ENCODE peak calls at places on chromosome 22, in nine cellular contexts. One of them, this sample, is unnamed.

GRCh38 chr22:42811510-42811909 is 45.6 kb downstream of the ARFGAP3 start:
- DNase-seq in GM23338: no peak
- DNase-seq in vagina: no peak
- DNase-seq in HL-60: no peak
- DNase-seq in spleen: no peak
- DNase-seq in transverse colon: no peak
- DNase-seq in sigmoid colon: no peak
- DNase-seq in endothelial cell of umbilical vein: no peak
- DNase-seq in HCT116: no peak
- DNase-seq in this sample: no peak

GRCh38 chr22:28544431-28544868 is 135.2 kb downstream of the TTC28 start:
- DNase-seq in GM23338: no peak
- DNase-seq in vagina: no peak
- DNase-seq in HL-60: no peak
- DNase-seq in spleen: no peak
- DNase-seq in transverse colon: no peak
- DNase-seq in sigmoid colon: no peak
- DNase-seq in endothelial cell of umbilical vein: no peak
- DNase-seq in HCT116: no peak
- DNase-seq in this sample: no peak

GRCh38 chr22:48891688-48892380 is 935.8 kb downstream of the BRD1 start:
- DNase-seq in GM23338: no peak
- DNase-seq in vagina: no peak
- DNase-seq in HL-60: no peak
- DNase-seq in spleen: no peak
- DNase-seq in transverse colon: no peak
- DNase-seq in sigmoid colon: no peak
- DNase-seq in endothelial cell of umbilical vein: no peak
- DNase-seq in HCT116: no peak
- DNase-seq in this sample: no peak

GRCh38 chr22:43570531-43571144 is 158.8 kb downstream of the MPPED1 start:
- DNase-seq in GM23338: peak; percentile 21
- DNase-seq in vagina: no peak
- DNase-seq in HL-60: no peak
- DNase-seq in spleen: no peak
- DNase-seq in transverse colon: no peak
- DNase-seq in sigmoid colon: no peak
- DNase-seq in endothelial cell of umbilical vein: no peak
- DNase-seq in HCT116: no peak
- DNase-seq in this sample: no peak

GRCh38 chr22:50086526-50086925 is 1.3 kb upstream of the MLC1 start:
- DNase-seq in GM23338: no peak
- DNase-seq in vagina: peak; percentile 86
- DNase-seq in HL-60: no peak
- DNase-seq in spleen: no peak
- DNase-seq in transverse colon: no peak
- DNase-seq in sigmoid colon: no peak
- DNase-seq in endothelial cell of umbilical vein: no peak
- DNase-seq in HCT116: no peak
- DNase-seq in this sample: no peak

GRCh38 chr22:44947029-44947428 is 62.8 kb downstream of the PHF21B start:
- DNase-seq in GM23338: no peak
- DNase-seq in vagina: no peak
- DNase-seq in HL-60: no peak
- DNase-seq in spleen: no peak
- DNase-seq in transverse colon: no peak
- DNase-seq in sigmoid colon: no peak
- DNase-seq in endothelial cell of umbilical vein: no peak
- DNase-seq in HCT116: no peak
- DNase-seq in this sample: no peak

GRCh38 chr22:49954991-49955580 is 5.5 kb upstream of the PIM3 start:
- DNase-seq in GM23338: no peak
- DNase-seq in vagina: no peak
- DNase-seq in HL-60: no peak
- DNase-seq in spleen: peak; percentile 75
- DNase-seq in transverse colon: no peak
- DNase-seq in sigmoid colon: peak; percentile 53
- DNase-seq in endothelial cell of umbilical vein: no peak
- DNase-seq in HCT116: no peak
- DNase-seq in this sample: no peak

GRCh38 chr22:35140879-35141745 is 75.2 kb downstream of the ISX start:
- DNase-seq in GM23338: peak; percentile 90
- DNase-seq in vagina: no peak
- DNase-seq in HL-60: no peak
- DNase-seq in spleen: peak; percentile 50
- DNase-seq in transverse colon: peak; percentile 79
- DNase-seq in sigmoid colon: no peak
- DNase-seq in endothelial cell of umbilical vein: no peak
- DNase-seq in HCT116: no peak
- DNase-seq in this sample: no peak

GRCh38 chr22:39734866-39735265 is 158.7 kb downstream of the ENTHD1 start:
- DNase-seq in GM23338: no peak
- DNase-seq in vagina: peak; percentile 47
- DNase-seq in HL-60: no peak
- DNase-seq in spleen: no peak
- DNase-seq in transverse colon: no peak
- DNase-seq in sigmoid colon: no peak
- DNase-seq in endothelial cell of umbilical vein: no peak
- DNase-seq in HCT116: no peak
- DNase-seq in this sample: no peak

GRCh38 chr22:29524440-29525191 is 28.9 kb downstream of the THOC5 start:
- DNase-seq in GM23338: peak; percentile 63
- DNase-seq in vagina: no peak
- DNase-seq in HL-60: peak; percentile 38
- DNase-seq in spleen: peak; percentile 75
- DNase-seq in transverse colon: peak; percentile 22
- DNase-seq in sigmoid colon: no peak
- DNase-seq in endothelial cell of umbilical vein: peak; percentile 10
- DNase-seq in HCT116: no peak
- DNase-seq in this sample: peak; percentile 57

GRCh38 chr22:23399367-23400285 is 180.5 kb downstream of the IGLL1 start:
- DNase-seq in GM23338: no peak
- DNase-seq in vagina: no peak
- DNase-seq in HL-60: no peak
- DNase-seq in spleen: peak; percentile 78
- DNase-seq in transverse colon: no peak
- DNase-seq in sigmoid colon: peak; percentile 60
- DNase-seq in endothelial cell of umbilical vein: no peak
- DNase-seq in HCT116: no peak
- DNase-seq in this sample: no peak

GRCh38 chr22:47391169-47392053 is 629.0 kb downstream of the TBC1D22A start:
- DNase-seq in GM23338: no peak
- DNase-seq in vagina: no peak
- DNase-seq in HL-60: no peak
- DNase-seq in spleen: peak; percentile 53
- DNase-seq in transverse colon: no peak
- DNase-seq in sigmoid colon: peak; percentile 57
- DNase-seq in endothelial cell of umbilical vein: no peak
- DNase-seq in HCT116: no peak
- DNase-seq in this sample: no peak

GRCh38 chr22:26364066-26365015 is 64.7 kb upstream of the ASPHD2 start:
- DNase-seq in GM23338: peak; percentile 96
- DNase-seq in vagina: no peak
- DNase-seq in HL-60: peak; percentile 73
- DNase-seq in spleen: no peak
- DNase-seq in transverse colon: peak; percentile 54
- DNase-seq in sigmoid colon: no peak
- DNase-seq in endothelial cell of umbilical vein: peak; percentile 75
- DNase-seq in HCT116: peak; percentile 79
- DNase-seq in this sample: peak; percentile 25

GRCh38 chr22:28799834-28800307 is 498 bp downstream of the XBP1 start:
- DNase-seq in GM23338: peak; percentile 60
- DNase-seq in vagina: no peak
- DNase-seq in HL-60: no peak
- DNase-seq in spleen: peak; percentile 92
- DNase-seq in transverse colon: peak; percentile 73
- DNase-seq in sigmoid colon: peak; percentile 85
- DNase-seq in endothelial cell of umbilical vein: peak; percentile 68
- DNase-seq in HCT116: no peak
- DNase-seq in this sample: no peak

GRCh38 chr22:27985323-27986275 is 66.5 kb upstream of the PITPNB start:
- DNase-seq in GM23338: no peak
- DNase-seq in vagina: peak; percentile 64
- DNase-seq in HL-60: no peak
- DNase-seq in spleen: no peak
- DNase-seq in transverse colon: no peak
- DNase-seq in sigmoid colon: peak; percentile 21
- DNase-seq in endothelial cell of umbilical vein: no peak
- DNase-seq in HCT116: no peak
- DNase-seq in this sample: no peak

GRCh38 chr22:50467773-50468440 is 6.9 kb downstream of the SBF1 start:
- DNase-seq in GM23338: no peak
- DNase-seq in vagina: no peak
- DNase-seq in HL-60: no peak
- DNase-seq in spleen: no peak
- DNase-seq in transverse colon: no peak
- DNase-seq in sigmoid colon: no peak
- DNase-seq in endothelial cell of umbilical vein: no peak
- DNase-seq in HCT116: no peak
- DNase-seq in this sample: no peak

GRCh38 chr22:31611065-31611760 is 50.8 kb downstream of the PISD start:
- DNase-seq in GM23338: no peak
- DNase-seq in vagina: no peak
- DNase-seq in HL-60: no peak
- DNase-seq in spleen: peak; percentile 76
- DNase-seq in transverse colon: no peak
- DNase-seq in sigmoid colon: peak; percentile 73
- DNase-seq in endothelial cell of umbilical vein: peak; percentile 32
- DNase-seq in HCT116: no peak
- DNase-seq in this sample: no peak

GRCh38 chr22:30045901-30046715 is 34.2 kb upstream of the HORMAD2 start:
- DNase-seq in GM23338: no peak
- DNase-seq in vagina: no peak
- DNase-seq in HL-60: no peak
- DNase-seq in spleen: no peak
- DNase-seq in transverse colon: no peak
- DNase-seq in sigmoid colon: peak; percentile 53
- DNase-seq in endothelial cell of umbilical vein: no peak
- DNase-seq in HCT116: no peak
- DNase-seq in this sample: no peak

DNA sequence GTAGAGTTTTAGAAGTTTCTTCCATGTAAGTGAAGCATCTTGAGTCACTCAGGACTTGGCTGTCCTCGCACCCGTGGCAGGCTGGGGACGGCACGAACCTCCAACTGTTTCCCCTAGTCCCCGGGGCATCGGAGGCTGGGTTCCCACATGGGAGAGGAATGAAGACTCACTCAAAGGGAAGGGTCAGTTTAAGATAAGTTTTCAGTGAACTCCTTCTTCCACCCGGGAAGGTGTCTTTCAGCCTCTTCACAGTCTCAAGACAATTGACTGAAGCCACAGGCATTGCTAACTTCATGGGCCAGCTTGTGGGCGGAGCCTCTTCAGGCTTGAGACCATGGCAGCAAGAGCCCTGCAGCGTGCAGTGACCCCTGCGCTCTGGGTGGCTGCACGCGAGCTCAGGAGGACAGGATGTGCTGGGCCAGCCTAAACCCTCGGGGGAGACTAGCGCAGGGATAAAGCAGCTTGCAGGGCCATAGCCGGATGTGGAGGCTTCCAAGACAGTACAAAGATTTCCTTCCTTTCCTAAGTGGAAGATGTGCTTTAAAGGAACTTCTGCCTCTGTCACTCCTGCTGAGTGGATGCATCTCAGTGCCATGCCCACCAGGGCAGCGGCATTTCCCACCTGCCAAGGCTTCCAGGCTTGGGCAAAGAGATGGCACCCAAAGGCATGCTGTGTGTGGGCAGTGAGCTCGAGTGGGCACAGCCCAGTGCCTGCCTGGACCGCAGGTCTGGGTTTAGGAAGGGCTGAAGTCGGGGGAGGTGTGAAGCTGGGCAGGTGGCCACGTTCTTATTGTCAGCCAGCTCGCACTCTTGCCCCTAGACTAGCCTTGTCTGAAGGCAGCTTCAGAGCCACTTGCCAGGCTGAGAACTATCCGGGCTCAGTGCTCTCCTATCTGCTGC is 32.9 kb downstream of the PPIL2 start:
- DNase-seq in GM23338: peak; percentile 49
- DNase-seq in vagina: no peak
- DNase-seq in HL-60: no peak
- DNase-seq in spleen: no peak
- DNase-seq in transverse colon: no peak
- DNase-seq in sigmoid colon: no peak
- DNase-seq in endothelial cell of umbilical vein: no peak
- DNase-seq in HCT116: no peak
- DNase-seq in this sample: no peak
- H3K27ac ChIP-seq in GM23338: no peak overlapping the region
- H3K27ac ChIP-seq in vagina: peak overlapping the region; percentile 5
- H3K27ac ChIP-seq in HL-60: no peak overlapping the region
- H3K27ac ChIP-seq in spleen: peak overlapping the region; percentile 35
- H3K27ac ChIP-seq in transverse colon: no peak overlapping the region
- H3K27ac ChIP-seq in sigmoid colon: peak overlapping the region; percentile 55
- H3K27ac ChIP-seq in endothelial cell of umbilical vein: no peak overlapping the region
- H3K27ac ChIP-seq in HCT116: no peak overlapping the region
- H3K27ac ChIP-seq in this sample: no peak overlapping the region

GRCh38 chr22:36239401-36240171 is at the start of gene APOL2:
- DNase-seq in GM23338: peak; percentile 96
- DNase-seq in vagina: peak; percentile 97
- DNase-seq in HL-60: peak; percentile 92
- DNase-seq in spleen: peak; percentile 97
- DNase-seq in transverse colon: peak; percentile 92
- DNase-seq in sigmoid colon: peak; percentile 97
- DNase-seq in endothelial cell of umbilical vein: peak; percentile 93
- DNase-seq in HCT116: peak; percentile 83
- DNase-seq in this sample: peak; percentile 92
- TF ChIP-seq POLR2AphosphoS5 in GM23338: no peak
- TF ChIP-seq POLR2AphosphoS5 in vagina: peak; percentile 81
- TF ChIP-seq POLR2AphosphoS5 in HL-60: no peak
- TF ChIP-seq POLR2AphosphoS5 in spleen: peak; percentile 92
- TF ChIP-seq POLR2AphosphoS5 in transverse colon: peak; percentile 94
- TF ChIP-seq POLR2AphosphoS5 in sigmoid colon: peak; percentile 93
- TF ChIP-seq POLR2AphosphoS5 in endothelial cell of umbilical vein: peak; percentile 65
- TF ChIP-seq POLR2AphosphoS5 in HCT116: peak; percentile 78
- TF ChIP-seq POLR2AphosphoS5 in this sample: peak; percentile 98

GRCh38 chr22:37768273-37768672 is 39.5 kb upstream of the GCAT start:
- DNase-seq in GM23338: peak; percentile 58
- DNase-seq in vagina: no peak
- DNase-seq in HL-60: no peak
- DNase-seq in spleen: no peak
- DNase-seq in transverse colon: no peak
- DNase-seq in sigmoid colon: no peak
- DNase-seq in endothelial cell of umbilical vein: no peak
- DNase-seq in HCT116: no peak
- DNase-seq in this sample: no peak
- TF ChIP-seq CTCF in GM23338: peak; percentile 57
- TF ChIP-seq CTCF in vagina: no peak
- TF ChIP-seq CTCF in HL-60: no peak
- TF ChIP-seq CTCF in spleen: no peak
- TF ChIP-seq CTCF in transverse colon: no peak
- TF ChIP-seq CTCF in sigmoid colon: no peak
- TF ChIP-seq CTCF in endothelial cell of umbilical vein: peak; percentile 29
- TF ChIP-seq CTCF in HCT116: peak; percentile 60
- TF ChIP-seq CTCF in this sample: no peak

DNA sequence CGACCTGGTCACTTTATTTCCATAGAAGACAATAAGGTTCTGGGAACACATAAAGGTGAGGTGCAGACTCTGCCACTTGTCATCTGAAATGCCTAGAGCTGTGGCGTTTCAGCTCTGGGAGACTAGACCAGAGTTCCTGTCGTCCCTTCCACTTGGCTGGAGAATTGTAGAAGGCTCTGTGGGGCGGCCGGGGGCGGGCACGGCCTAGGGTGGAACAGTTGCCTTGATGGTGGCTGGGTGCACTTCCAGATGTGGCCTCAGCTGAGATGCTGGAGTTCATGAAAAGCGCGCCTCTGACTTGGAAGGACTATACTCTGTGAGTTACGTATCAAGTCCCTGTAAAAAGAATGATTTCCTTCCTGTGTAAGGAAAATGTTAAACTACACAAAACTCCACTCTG is 16.8 kb downstream of the TRMU start:
- DNase-seq in GM23338: no peak
- DNase-seq in vagina: no peak
- DNase-seq in HL-60: no peak
- DNase-seq in spleen: no peak
- DNase-seq in transverse colon: no peak
- DNase-seq in sigmoid colon: no peak
- DNase-seq in endothelial cell of umbilical vein: no peak
- DNase-seq in HCT116: no peak
- DNase-seq in this sample: no peak
- H3K27ac ChIP-seq in GM23338: no peak overlapping the region
- H3K27ac ChIP-seq in vagina: no peak overlapping the region
- H3K27ac ChIP-seq in HL-60: no peak overlapping the region
- H3K27ac ChIP-seq in spleen: no peak overlapping the region
- H3K27ac ChIP-seq in transverse colon: no peak overlapping the region
- H3K27ac ChIP-seq in sigmoid colon: no peak overlapping the region
- H3K27ac ChIP-seq in endothelial cell of umbilical vein: no peak overlapping the region
- H3K27ac ChIP-seq in HCT116: peak overlapping the region; percentile 53
- H3K27ac ChIP-seq in this sample: no peak overlapping the region